ENCODE peak calls at places on chromosomes 5 and 9, in seven cellular contexts. One of them, this sample, is unnamed.

GRCh38 chr5:644971-645370 is 32.8 kb downstream of the CEP72 start:
- DNase-seq in AG08395: no peak
- DNase-seq in KBM-7: no peak
- DNase-seq in COR-L47: no peak
- DNase-seq in amniotic stem cell: no peak
- DNase-seq in NCI-H1092: no peak
- DNase-seq in stimulated activated CD4-positive, alpha-beta T cell treated with anti-CD3 and anti-CD28 coated beads, Interleukin-15, amount 100 ng/mL, for 48 hours: no peak
- DNase-seq in this sample: no peak

GRCh38 chr5:88401671-88402070 is 133.0 kb upstream of the TMEM161B start:
- DNase-seq in amniotic stem cell: no peak
- DNase-seq in NCI-H1092: no peak
- DNase-seq in stimulated activated CD4-positive, alpha-beta T cell treated with anti-CD3 and anti-CD28 coated beads, Interleukin-15, amount 100 ng/mL, for 48 hours: no peak
- DNase-seq in COR-L47: no peak
- DNase-seq in AG08395: no peak
- DNase-seq in KBM-7: no peak
- DNase-seq in this sample: no peak

GRCh38 chr5:172451771-172452197 is 2.5 kb downstream of the SH3PXD2B start:
- DNase-seq in NCI-H1092: no peak
- DNase-seq in stimulated activated CD4-positive, alpha-beta T cell treated with anti-CD3 and anti-CD28 coated beads, Interleukin-15, amount 100 ng/mL, for 48 hours: no peak
- DNase-seq in KBM-7: no peak
- DNase-seq in AG08395: peak; percentile 43
- DNase-seq in COR-L47: no peak
- DNase-seq in amniotic stem cell: no peak
- DNase-seq in this sample: peak; percentile 89

GRCh38 chr5:172714491-172715420 is 56.2 kb downstream of the DUSP1 start:
- DNase-seq in COR-L47: peak; percentile 53
- DNase-seq in AG08395: peak; percentile 72
- DNase-seq in stimulated activated CD4-positive, alpha-beta T cell treated with anti-CD3 and anti-CD28 coated beads, Interleukin-15, amount 100 ng/mL, for 48 hours: peak; percentile 58
- DNase-seq in amniotic stem cell: no peak
- DNase-seq in KBM-7: peak; percentile 75
- DNase-seq in NCI-H1092: peak; percentile 19
- DNase-seq in this sample: peak; percentile 78

GRCh38 chr9:124047106-124047716 is 35.6 kb downstream of the LHX2 start:
- DNase-seq in amniotic stem cell: no peak
- DNase-seq in KBM-7: no peak
- DNase-seq in stimulated activated CD4-positive, alpha-beta T cell treated with anti-CD3 and anti-CD28 coated beads, Interleukin-15, amount 100 ng/mL, for 48 hours: no peak
- DNase-seq in NCI-H1092: no peak
- DNase-seq in AG08395: no peak
- DNase-seq in COR-L47: no peak
- DNase-seq in this sample: peak; percentile 77

GRCh38 chr9:89687216-89687615 is 82.4 kb downstream of the GADD45G start:
- DNase-seq in amniotic stem cell: no peak
- DNase-seq in COR-L47: peak; percentile 41
- DNase-seq in KBM-7: no peak
- DNase-seq in AG08395: no peak
- DNase-seq in NCI-H1092: peak; percentile 65
- DNase-seq in stimulated activated CD4-positive, alpha-beta T cell treated with anti-CD3 and anti-CD28 coated beads, Interleukin-15, amount 100 ng/mL, for 48 hours: no peak
- DNase-seq in this sample: no peak

GRCh38 chr9:132931178-132931735 is 13.2 kb downstream of the TSC1 start:
- DNase-seq in AG08395: no peak
- DNase-seq in KBM-7: no peak
- DNase-seq in stimulated activated CD4-positive, alpha-beta T cell treated with anti-CD3 and anti-CD28 coated beads, Interleukin-15, amount 100 ng/mL, for 48 hours: no peak
- DNase-seq in amniotic stem cell: no peak
- DNase-seq in COR-L47: no peak
- DNase-seq in NCI-H1092: no peak
- DNase-seq in this sample: peak; percentile 11

GRCh38 chr9:89498845-89499480 is 1.1 kb upstream of the SEMA4D start:
- DNase-seq in stimulated activated CD4-positive, alpha-beta T cell treated with anti-CD3 and anti-CD28 coated beads, Interleukin-15, amount 100 ng/mL, for 48 hours: no peak
- DNase-seq in AG08395: no peak
- DNase-seq in KBM-7: peak; percentile 79
- DNase-seq in amniotic stem cell: no peak
- DNase-seq in NCI-H1092: no peak
- DNase-seq in COR-L47: no peak
- DNase-seq in this sample: no peak

GRCh38 chr5:154191467-154192261 is 1.1 kb downstream of the GALNT10 start:
- DNase-seq in NCI-H1092: no peak
- DNase-seq in COR-L47: no peak
- DNase-seq in amniotic stem cell: no peak
- DNase-seq in stimulated activated CD4-positive, alpha-beta T cell treated with anti-CD3 and anti-CD28 coated beads, Interleukin-15, amount 100 ng/mL, for 48 hours: no peak
- DNase-seq in KBM-7: no peak
- DNase-seq in AG08395: peak; percentile 41
- DNase-seq in this sample: peak; percentile 51

GRCh38 chr5:61599370-61600140 is 267.5 kb downstream of the ZSWIM6 start:
- DNase-seq in COR-L47: peak; percentile 55
- DNase-seq in KBM-7: no peak
- DNase-seq in NCI-H1092: no peak
- DNase-seq in amniotic stem cell: no peak
- DNase-seq in stimulated activated CD4-positive, alpha-beta T cell treated with anti-CD3 and anti-CD28 coated beads, Interleukin-15, amount 100 ng/mL, for 48 hours: no peak
- DNase-seq in AG08395: peak; percentile 27
- DNase-seq in this sample: peak; percentile 28

GRCh38 chr5:170361600-170361999 is 27.6 kb downstream of the KCNMB1 start:
- DNase-seq in AG08395: no peak
- DNase-seq in amniotic stem cell: no peak
- DNase-seq in stimulated activated CD4-positive, alpha-beta T cell treated with anti-CD3 and anti-CD28 coated beads, Interleukin-15, amount 100 ng/mL, for 48 hours: no peak
- DNase-seq in NCI-H1092: no peak
- DNase-seq in KBM-7: no peak
- DNase-seq in COR-L47: no peak
- DNase-seq in this sample: no peak